ENCODE peak calls at places on chromosomes 1 and 21, in four cellular contexts. Y is lung, J is IMR-90, E is adrenal gland. X is an unnamed sample.

GRCh38 chr1:192939440-192939839 is 119.7 kb downstream of the UCHL5 start:
- DNase-seq in J (no peak), Y (no peak), E (no peak), X (no peak)

GRCh38 chr1:91173379-91173890 is 151.6 kb upstream of the ZNF644 start:
- DNase-seq in E (peak), J (no peak), Y (no peak), X (peak)

GRCh38 chr1:185257947-185258203 is 59.2 kb downstream of the IVNS1ABP start:
- DNase-seq in Y (no peak), E (no peak), J (peak), X (no peak)

GRCh38 chr21:45575993-45576837 is 34.0 kb upstream of the SLC19A1 start:
- DNase-seq in E (peak), Y (no peak), J (no peak), X (no peak)

GRCh38 chr1:113389356-113389952 is 861 bp upstream of the MAGI3 start:
- DNase-seq in Y (no peak), J (no peak), E (no peak), X (no peak)

GRCh38 chr1:53198241-53198651 is 1.6 kb downstream of the CPT2 start:
- DNase-seq in E (no peak), J (no peak), Y (no peak), X (no peak)

GRCh38 chr1:39833121-39833520 is 44.5 kb upstream of the BMP8B start:
- DNase-seq in Y (no peak), E (no peak), J (peak), X (no peak)

GRCh38 chr1:209168204-209168603 is 415.3 kb upstream of the CAMK1G start:
- DNase-seq in J (no peak), Y (no peak), E (peak), X (no peak)

GRCh38 chr1:162677607-162678371 is 45.5 kb downstream of the DDR2 start:
- DNase-seq in Y (no peak), J (no peak), E (no peak), X (no peak)

GRCh38 chr1:25544243-25544764 is 898 bp downstream of the LDLRAP1 start:
- DNase-seq in J (no peak), E (no peak), Y (no peak), X (no peak)

GRCh38 chr1:116411784-116412479 is 38.9 kb downstream of the ATP1A1 start:
- DNase-seq in E (no peak), J (peak), Y (no peak), X (no peak)

GRCh38 chr1:77076759-77077158 is 142.5 kb downstream of the PIGK start:
- DNase-seq in E (no peak), Y (no peak), J (no peak), X (no peak)

GRCh38 chr1:82226198-82226505 is 425.4 kb downstream of the ADGRL2 start:
- DNase-seq in J (no peak), Y (no peak), E (no peak), X (no peak)

GRCh38 chr1:12407050-12407961 is 177.5 kb downstream of the VPS13D start:
- DNase-seq in J (peak), Y (no peak), E (no peak), X (no peak)

DNA sequence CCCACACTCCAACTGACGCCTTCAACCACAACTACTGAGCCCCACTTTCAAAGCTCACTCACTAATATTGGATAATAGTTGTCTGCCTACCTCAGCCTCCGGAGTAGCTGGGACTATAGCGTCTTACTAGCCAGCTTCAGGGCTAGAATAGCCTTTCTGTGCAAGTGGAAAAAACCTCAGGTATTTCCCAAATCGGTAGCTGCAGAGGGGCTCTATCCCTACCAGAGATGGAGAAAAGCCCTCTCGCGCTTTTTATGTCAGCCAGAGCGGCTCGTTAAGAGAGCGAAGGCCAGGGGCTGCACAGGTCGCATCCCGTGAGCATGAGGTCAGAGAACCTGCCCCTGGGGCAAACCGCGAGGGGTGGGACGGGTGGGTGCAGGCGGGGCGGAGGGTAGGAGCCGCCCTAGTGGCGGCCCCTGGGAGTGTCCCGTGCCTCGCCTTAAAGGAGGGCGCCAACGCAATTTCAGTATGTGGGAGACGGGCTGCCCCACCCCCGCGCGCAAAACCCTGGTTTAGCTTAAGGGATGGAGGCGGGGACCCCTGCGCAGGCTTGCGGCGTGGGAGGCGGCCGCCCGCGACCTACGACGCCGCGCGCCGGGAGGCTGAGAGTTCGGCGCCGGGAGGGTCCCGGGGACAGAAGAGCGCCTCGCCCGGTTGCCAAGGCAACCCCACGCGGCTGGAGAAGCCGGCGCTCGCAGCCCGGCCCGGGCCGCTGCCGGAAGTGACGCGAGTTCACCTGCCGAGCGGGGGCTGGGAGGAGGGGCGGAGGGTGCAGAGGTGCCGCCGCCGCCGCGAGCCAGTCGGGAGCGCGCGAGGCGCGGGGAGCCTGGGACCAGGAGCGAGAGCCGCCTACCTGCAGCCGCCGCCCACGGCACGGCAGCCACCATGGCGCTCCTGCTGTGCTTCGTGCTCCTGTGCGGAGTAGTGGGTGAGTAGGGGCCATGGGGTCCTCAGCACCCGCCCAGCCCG is at the start of gene CXADR:
- DNase-seq in E (peak), Y (peak), J (no peak), X (no peak)
- TF ChIP-seq CTCF in E (peak), Y (no peak), J (peak), X (no peak)

GRCh38 chr1:223014142-223014873 is 128.7 kb downstream of the TLR5 start:
- DNase-seq in Y (no peak), J (no peak), E (no peak), X (no peak)

GRCh38 chr1:223011230-223011856 is 131.7 kb downstream of the TLR5 start:
- DNase-seq in J (no peak), Y (no peak), E (no peak), X (no peak)

GRCh38 chr1:223010552-223011229 is 132.4 kb downstream of the TLR5 start:
- DNase-seq in Y (no peak), J (peak), E (no peak), X (no peak)

GRCh38 chr1:223009421-223009820 is 133.6 kb downstream of the TLR5 start:
- DNase-seq in Y (no peak), J (no peak), E (no peak), X (no peak)

DNA sequence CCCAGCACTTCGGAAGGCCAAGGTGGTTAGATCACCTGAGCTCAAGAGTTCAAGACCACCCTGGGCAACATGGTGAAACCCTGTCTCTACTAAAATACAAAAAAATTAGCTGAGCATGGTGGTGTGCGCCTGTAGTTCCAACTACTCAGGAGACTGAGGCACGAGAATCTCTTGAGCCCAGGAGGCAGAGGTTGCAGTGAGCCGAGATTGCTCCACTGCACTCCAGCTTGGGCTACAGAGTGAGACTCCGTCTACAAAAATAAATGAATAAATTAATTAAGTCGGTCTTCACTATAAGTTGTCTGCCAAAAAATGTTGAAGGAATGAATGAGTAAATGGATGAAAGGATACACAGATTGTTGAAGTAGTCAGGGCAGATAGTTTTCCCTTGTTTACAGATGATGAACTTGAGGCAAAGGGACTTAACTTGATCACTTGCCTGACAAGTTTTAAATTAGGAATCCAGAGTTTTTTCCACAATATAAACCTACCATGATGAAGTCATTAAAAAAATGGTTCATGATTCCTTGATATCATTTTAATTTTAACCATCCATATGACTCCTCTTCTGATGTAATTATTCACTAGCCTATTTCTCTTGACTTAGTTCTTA is 130.8 kb downstream of the TLR5 start:
- DNase-seq in E (no peak), J (no peak), Y (no peak), X (no peak)
- TF ChIP-seq CTCF in E (no peak), J (no peak), Y (no peak), X (no peak)

GRCh38 chr1:98051065-98051675 is 130.3 kb upstream of the DPYD start:
- DNase-seq in Y (peak), J (peak), E (peak), X (no peak)

GRCh38 chr1:98045211-98046030 is 124.6 kb upstream of the DPYD start:
- DNase-seq in J (peak), E (no peak), Y (no peak), X (no peak)

GRCh38 chr1:98049370-98050115 is 128.7 kb upstream of the DPYD start:
- DNase-seq in J (peak), Y (no peak), E (no peak), X (no peak)

GRCh38 chr1:98046031-98046641 is 125.3 kb upstream of the DPYD start:
- DNase-seq in E (no peak), Y (no peak), J (peak), X (no peak)

DNA sequence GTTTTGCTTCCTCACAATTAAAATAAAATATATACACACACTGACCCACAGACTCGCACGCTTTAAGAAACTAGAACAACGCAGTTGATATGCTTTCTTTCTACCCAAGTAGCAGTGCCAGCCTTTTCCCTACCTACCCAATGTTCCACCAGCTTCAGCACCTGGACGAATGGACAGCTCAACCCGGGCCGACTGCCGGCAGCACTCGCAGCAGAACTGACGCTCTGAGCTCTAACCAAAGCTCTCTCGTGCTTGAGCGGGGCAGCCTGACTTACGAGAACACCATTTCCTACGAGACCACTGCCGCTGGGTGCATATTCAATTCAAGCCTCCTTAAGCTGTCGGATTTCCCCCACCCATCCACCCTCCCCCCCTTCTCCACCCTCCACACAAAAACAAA is 127.4 kb upstream of the DPYD start:
- DNase-seq in J (peak), Y (peak), E (peak), X (no peak)
- TF ChIP-seq CTCF in J (peak), Y (no peak), E (no peak), X (no peak)

DNA sequence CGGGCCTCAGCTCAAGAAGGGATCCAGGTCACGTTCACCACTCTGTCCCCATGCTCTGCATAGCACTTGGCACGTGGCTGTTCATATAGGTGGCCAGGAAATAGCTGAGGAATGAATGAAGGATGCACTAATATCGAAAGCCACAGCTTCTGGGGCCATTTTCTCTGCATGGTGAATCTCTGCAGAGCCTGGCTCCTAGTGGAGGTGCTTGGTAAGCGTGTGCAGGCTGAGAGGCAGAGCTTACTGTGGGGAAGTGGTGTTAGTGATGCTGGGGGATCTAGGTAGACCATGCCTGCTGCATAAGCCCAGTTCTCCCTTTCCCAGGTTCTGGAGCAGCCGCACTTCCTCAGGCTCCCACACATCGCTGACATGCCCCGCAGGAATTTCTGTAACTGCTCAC is 8.3 kb downstream of the CSRP1 start:
- DNase-seq in J (no peak), Y (no peak), E (no peak), X (no peak)
- TF ChIP-seq CTCF in J (no peak), Y (no peak), E (no peak), X (no peak)

GRCh38 chr1:233473549-233474204 is 140.2 kb upstream of the KCNK1 start:
- DNase-seq in J (no peak), E (no peak), Y (no peak), X (no peak)
- TF ChIP-seq CTCF in J (no peak), E (no peak), Y (no peak), X (no peak)

DNA sequence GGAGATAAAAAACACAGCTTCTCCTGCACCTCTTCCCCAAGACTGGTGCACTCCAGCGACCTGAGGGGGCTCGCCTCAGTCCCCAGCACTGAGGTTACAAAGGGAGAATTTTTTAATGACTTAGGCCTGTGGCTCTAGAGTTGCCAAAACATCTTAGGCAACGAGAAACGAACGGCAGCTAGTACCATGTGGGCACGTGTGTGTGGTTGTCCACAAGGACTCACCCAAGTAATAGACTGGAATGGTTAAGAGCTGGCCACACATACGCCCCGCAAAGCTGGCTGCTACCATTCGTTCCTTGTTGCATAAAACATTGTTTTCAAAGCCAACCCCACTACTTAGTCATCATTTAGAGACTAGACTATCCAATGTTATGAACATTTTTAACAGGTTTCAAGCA is 26.9 kb downstream of the RIPK4 start:
- DNase-seq in J (no peak), Y (no peak), E (no peak), X (no peak)
- TF ChIP-seq CTCF in J (no peak), Y (no peak), E (no peak), X (no peak)

GRCh38 chr1:65265296-65266271 is 43.8 kb upstream of the DNAJC6 start:
- DNase-seq in E (peak), Y (no peak), J (no peak), X (no peak)
- TF ChIP-seq CTCF in E (peak), Y (no peak), J (no peak), X (no peak)

GRCh38 chr1:228176461-228177182 is 11.0 kb downstream of the IBA57 start:
- DNase-seq in Y (no peak), J (no peak), E (no peak), X (no peak)

GRCh38 chr1:228176024-228176395 is 10.4 kb downstream of the IBA57 start:
- DNase-seq in J (no peak), Y (no peak), E (no peak), X (no peak)

GRCh38 chr1:228175316-228176023 is 9.9 kb downstream of the IBA57 start:
- DNase-seq in J (no peak), E (no peak), Y (no peak), X (no peak)

GRCh38 chr1:228172591-228173527 is 7.3 kb downstream of the IBA57 start:
- DNase-seq in Y (no peak), J (no peak), E (no peak), X (no peak)

GRCh38 chr1:228174482-228175315 is 9.1 kb downstream of the IBA57 start:
- DNase-seq in J (no peak), Y (no peak), E (no peak), X (no peak)
- TF ChIP-seq CTCF in J (no peak), Y (no peak), E (no peak), X (no peak)

GRCh38 chr1:75099581-75099980 is 34.6 kb upstream of the LHX8 start:
- DNase-seq in Y (no peak), E (no peak), J (no peak), X (no peak)
- TF ChIP-seq CTCF in Y (no peak), E (no peak), J (no peak), X (no peak)